ENCODE peak calls at places on chromosomes 3 and 15, in ten cellular contexts. One of them, this sample, is unnamed.

GRCh38 chr3:151434151-151434890 is 26.5 kb downstream of the IGSF10 start:
- DNase-seq in H9: no peak
- DNase-seq in activated naive CD8-positive, alpha-beta T cell treated with anti-CD3 and anti-CD28 coated beads for 36 hours: no peak
- DNase-seq in activated CD8-positive, alpha-beta memory T cell treated with anti-CD3 and anti-CD28 coated beads, Interleukin-2, amount 10 ng/mL, durations not matched to agents 7 days and 5 days: no peak
- DNase-seq in endothelial cell: no peak
- DNase-seq in D721Med: no peak
- DNase-seq in putamen: no peak
- DNase-seq in M059J: peak; percentile 95
- DNase-seq in hepatocyte: peak; percentile 13
- DNase-seq in activated effector memory CD4-positive, alpha-beta T cell treated with anti-CD3 and anti-CD28 coated beads, Interleukin-2, amount 50 U/mL, for 16 hours: no peak
- DNase-seq in this sample: no peak

GRCh38 chr3:170712798-170713197 is 126.9 kb upstream of the SLC7A14 start:
- DNase-seq in M059J: peak; percentile 49
- DNase-seq in putamen: no peak
- DNase-seq in H9: no peak
- DNase-seq in endothelial cell: no peak
- DNase-seq in hepatocyte: no peak
- DNase-seq in activated naive CD8-positive, alpha-beta T cell treated with anti-CD3 and anti-CD28 coated beads for 36 hours: no peak
- DNase-seq in activated CD8-positive, alpha-beta memory T cell treated with anti-CD3 and anti-CD28 coated beads, Interleukin-2, amount 10 ng/mL, durations not matched to agents 7 days and 5 days: no peak
- DNase-seq in activated effector memory CD4-positive, alpha-beta T cell treated with anti-CD3 and anti-CD28 coated beads, Interleukin-2, amount 50 U/mL, for 16 hours: no peak
- DNase-seq in D721Med: no peak
- DNase-seq in this sample: no peak

GRCh38 chr3:31620656-31621055 is 87.9 kb downstream of the STT3B start:
- DNase-seq in activated naive CD8-positive, alpha-beta T cell treated with anti-CD3 and anti-CD28 coated beads for 36 hours: no peak
- DNase-seq in hepatocyte: no peak
- DNase-seq in endothelial cell: no peak
- DNase-seq in activated CD8-positive, alpha-beta memory T cell treated with anti-CD3 and anti-CD28 coated beads, Interleukin-2, amount 10 ng/mL, durations not matched to agents 7 days and 5 days: no peak
- DNase-seq in activated effector memory CD4-positive, alpha-beta T cell treated with anti-CD3 and anti-CD28 coated beads, Interleukin-2, amount 50 U/mL, for 16 hours: no peak
- DNase-seq in H9: no peak
- DNase-seq in D721Med: no peak
- DNase-seq in putamen: no peak
- DNase-seq in M059J: no peak
- DNase-seq in this sample: no peak

GRCh38 chr15:33292718-33293307 is 18.0 kb upstream of the RYR3 start:
- DNase-seq in activated CD8-positive, alpha-beta memory T cell treated with anti-CD3 and anti-CD28 coated beads, Interleukin-2, amount 10 ng/mL, durations not matched to agents 7 days and 5 days: peak; percentile 51
- DNase-seq in D721Med: no peak
- DNase-seq in hepatocyte: peak; percentile 78
- DNase-seq in M059J: peak; percentile 63
- DNase-seq in H9: peak; percentile 59
- DNase-seq in activated effector memory CD4-positive, alpha-beta T cell treated with anti-CD3 and anti-CD28 coated beads, Interleukin-2, amount 50 U/mL, for 16 hours: peak; percentile 69
- DNase-seq in endothelial cell: peak; percentile 72
- DNase-seq in putamen: no peak
- DNase-seq in activated naive CD8-positive, alpha-beta T cell treated with anti-CD3 and anti-CD28 coated beads for 36 hours: peak; percentile 36
- DNase-seq in this sample: peak; percentile 38

GRCh38 chr3:154090116-154090420 is 31.1 kb upstream of the ARHGEF26 start:
- DNase-seq in activated CD8-positive, alpha-beta memory T cell treated with anti-CD3 and anti-CD28 coated beads, Interleukin-2, amount 10 ng/mL, durations not matched to agents 7 days and 5 days: no peak
- DNase-seq in endothelial cell: no peak
- DNase-seq in putamen: no peak
- DNase-seq in D721Med: no peak
- DNase-seq in activated naive CD8-positive, alpha-beta T cell treated with anti-CD3 and anti-CD28 coated beads for 36 hours: no peak
- DNase-seq in H9: no peak
- DNase-seq in hepatocyte: peak; percentile 16
- DNase-seq in M059J: peak; percentile 7
- DNase-seq in activated effector memory CD4-positive, alpha-beta T cell treated with anti-CD3 and anti-CD28 coated beads, Interleukin-2, amount 50 U/mL, for 16 hours: no peak
- DNase-seq in this sample: no peak

GRCh38 chr15:89164712-89165211 is 56.6 kb downstream of the RLBP1 start:
- DNase-seq in D721Med: no peak
- DNase-seq in M059J: no peak
- DNase-seq in hepatocyte: no peak
- DNase-seq in activated CD8-positive, alpha-beta memory T cell treated with anti-CD3 and anti-CD28 coated beads, Interleukin-2, amount 10 ng/mL, durations not matched to agents 7 days and 5 days: no peak
- DNase-seq in putamen: no peak
- DNase-seq in H9: no peak
- DNase-seq in activated effector memory CD4-positive, alpha-beta T cell treated with anti-CD3 and anti-CD28 coated beads, Interleukin-2, amount 50 U/mL, for 16 hours: no peak
- DNase-seq in activated naive CD8-positive, alpha-beta T cell treated with anti-CD3 and anti-CD28 coated beads for 36 hours: no peak
- DNase-seq in endothelial cell: no peak
- DNase-seq in this sample: no peak

GRCh38 chr3:38620236-38620635 is 29.3 kb downstream of the SCN5A start:
- DNase-seq in putamen: no peak
- DNase-seq in D721Med: no peak
- DNase-seq in H9: no peak
- DNase-seq in hepatocyte: no peak
- DNase-seq in endothelial cell: no peak
- DNase-seq in activated CD8-positive, alpha-beta memory T cell treated with anti-CD3 and anti-CD28 coated beads, Interleukin-2, amount 10 ng/mL, durations not matched to agents 7 days and 5 days: no peak
- DNase-seq in activated effector memory CD4-positive, alpha-beta T cell treated with anti-CD3 and anti-CD28 coated beads, Interleukin-2, amount 50 U/mL, for 16 hours: no peak
- DNase-seq in activated naive CD8-positive, alpha-beta T cell treated with anti-CD3 and anti-CD28 coated beads for 36 hours: no peak
- DNase-seq in M059J: peak; percentile 30
- DNase-seq in this sample: no peak

GRCh38 chr3:133910422-133910821 is 14.7 kb upstream of the RAB6B start:
- DNase-seq in activated CD8-positive, alpha-beta memory T cell treated with anti-CD3 and anti-CD28 coated beads, Interleukin-2, amount 10 ng/mL, durations not matched to agents 7 days and 5 days: no peak
- DNase-seq in endothelial cell: no peak
- DNase-seq in activated naive CD8-positive, alpha-beta T cell treated with anti-CD3 and anti-CD28 coated beads for 36 hours: no peak
- DNase-seq in D721Med: no peak
- DNase-seq in hepatocyte: no peak
- DNase-seq in H9: no peak
- DNase-seq in M059J: no peak
- DNase-seq in putamen: no peak
- DNase-seq in activated effector memory CD4-positive, alpha-beta T cell treated with anti-CD3 and anti-CD28 coated beads, Interleukin-2, amount 50 U/mL, for 16 hours: no peak
- DNase-seq in this sample: no peak

GRCh38 chr3:160927620-160928019 is 171.6 kb downstream of the PPM1L start:
- DNase-seq in endothelial cell: no peak
- DNase-seq in M059J: no peak
- DNase-seq in putamen: no peak
- DNase-seq in D721Med: no peak
- DNase-seq in hepatocyte: no peak
- DNase-seq in activated naive CD8-positive, alpha-beta T cell treated with anti-CD3 and anti-CD28 coated beads for 36 hours: no peak
- DNase-seq in activated CD8-positive, alpha-beta memory T cell treated with anti-CD3 and anti-CD28 coated beads, Interleukin-2, amount 10 ng/mL, durations not matched to agents 7 days and 5 days: no peak
- DNase-seq in H9: no peak
- DNase-seq in activated effector memory CD4-positive, alpha-beta T cell treated with anti-CD3 and anti-CD28 coated beads, Interleukin-2, amount 50 U/mL, for 16 hours: no peak
- DNase-seq in this sample: no peak

GRCh38 chr3:137110392-137110996 is 152.7 kb downstream of the IL20RB start:
- DNase-seq in H9: no peak
- DNase-seq in activated effector memory CD4-positive, alpha-beta T cell treated with anti-CD3 and anti-CD28 coated beads, Interleukin-2, amount 50 U/mL, for 16 hours: no peak
- DNase-seq in D721Med: no peak
- DNase-seq in endothelial cell: no peak
- DNase-seq in activated CD8-positive, alpha-beta memory T cell treated with anti-CD3 and anti-CD28 coated beads, Interleukin-2, amount 10 ng/mL, durations not matched to agents 7 days and 5 days: no peak
- DNase-seq in putamen: no peak
- DNase-seq in M059J: peak; percentile 49
- DNase-seq in activated naive CD8-positive, alpha-beta T cell treated with anti-CD3 and anti-CD28 coated beads for 36 hours: no peak
- DNase-seq in hepatocyte: peak; percentile 56
- DNase-seq in this sample: no peak

GRCh38 chr3:139654637-139655365 is 23.0 kb downstream of the NMNAT3 start:
- DNase-seq in D721Med: no peak
- DNase-seq in hepatocyte: peak; percentile 66
- DNase-seq in M059J: no peak
- DNase-seq in activated CD8-positive, alpha-beta memory T cell treated with anti-CD3 and anti-CD28 coated beads, Interleukin-2, amount 10 ng/mL, durations not matched to agents 7 days and 5 days: no peak
- DNase-seq in endothelial cell: no peak
- DNase-seq in putamen: no peak
- DNase-seq in H9: no peak
- DNase-seq in activated naive CD8-positive, alpha-beta T cell treated with anti-CD3 and anti-CD28 coated beads for 36 hours: no peak
- DNase-seq in activated effector memory CD4-positive, alpha-beta T cell treated with anti-CD3 and anti-CD28 coated beads, Interleukin-2, amount 50 U/mL, for 16 hours: no peak
- DNase-seq in this sample: no peak

This sample was measured in activated CD4-positive, alpha-beta memory T cell treated with anti-CD3 and anti-CD28 coated beads, Interleukin-2, amount 10 ng/mL, durations not matched to agents 7 days and 5 days.